ENCODE peak calls at places on chromosome 3, in six cellular contexts. H is AG04449, Q is fibroblast of mammary gland, C is epithelial cell of proximal tubule, M is ovary, K is heart left ventricle. W is an unnamed sample.

GRCh38 chr3:195064300-195064931 is 206.5 kb downstream of the XXYLT1 start:
- DNase-seq in K (peak), Q (no peak), H (no peak), M (no peak), C (no peak), W (no peak)

GRCh38 chr3:125353659-125354058 is 21.5 kb downstream of the ZNF148 start:
- DNase-seq in Q (no peak), C (no peak), M (no peak), K (no peak), H (no peak), W (no peak)

GRCh38 chr3:106839576-106840280 is 537.5 kb upstream of the CCDC54 start:
- DNase-seq in C (no peak), H (no peak), M (no peak), K (no peak), Q (no peak), W (peak)

GRCh38 chr3:110881069-110881468 is 190.5 kb upstream of the NECTIN3 start:
- DNase-seq in K (peak), H (no peak), Q (peak), C (peak), M (peak), W (peak)

GRCh38 chr3:160612386-160613115 is 47.2 kb upstream of the KPNA4 start:
- DNase-seq in Q (peak), H (no peak), M (no peak), C (no peak), K (no peak), W (no peak)

GRCh38 chr3:187448674-187449073 is 80.5 kb downstream of the RTP4 start:
- DNase-seq in H (no peak), K (no peak), C (no peak), Q (no peak), M (no peak), W (no peak)

GRCh38 chr3:58353722-58354553 is 21.2 kb downstream of the PXK start:
- DNase-seq in K (no peak), H (no peak), M (no peak), C (no peak), Q (peak), W (peak)

GRCh38 chr3:184345678-184346144 is 8.3 kb downstream of the FAM131A start:
- DNase-seq in K (peak), M (no peak), Q (peak), H (no peak), C (peak), W (peak)

GRCh38 chr3:122353901-122354401 is 28.9 kb downstream of the CSTA start:
- DNase-seq in K (no peak), H (no peak), C (no peak), Q (no peak), M (no peak), W (no peak)

GRCh38 chr3:158094917-158095301 is 11.3 kb downstream of the SHOX2 start:
- DNase-seq in M (no peak), K (no peak), H (no peak), Q (no peak), C (no peak), W (no peak)

GRCh38 chr3:159158213-159158612 is 356.4 kb downstream of the MFSD1 start:
- DNase-seq in K (no peak), C (no peak), Q (peak), H (no peak), M (no peak), W (peak)

GRCh38 chr3:188049890-188050530 is 103.9 kb upstream of the LPP start:
- DNase-seq in H (no peak), K (no peak), M (no peak), Q (no peak), C (no peak), W (no peak)

GRCh38 chr3:155664922-155665695 is 79.8 kb downstream of the PLCH1 start:
- DNase-seq in Q (peak), K (peak), M (peak), C (peak), H (peak), W (peak)

GRCh38 chr3:154121236-154122095 is at the start of gene ARHGEF26:
- DNase-seq in K (peak), C (no peak), M (peak), H (no peak), Q (peak), W (peak)

GRCh38 chr3:161316006-161316689 is 55.2 kb downstream of the SPTSSB start:
- DNase-seq in C (no peak), M (no peak), K (no peak), H (no peak), Q (peak), W (peak)

GRCh38 chr3:55485208-55485791 is 1.8 kb downstream of the WNT5A start:
- DNase-seq in K (peak), H (no peak), Q (peak), C (no peak), M (peak), W (peak)

GRCh38 chr3:120743081-120743365 is 479 bp downstream of the GTF2E1 start:
- DNase-seq in M (no peak), K (no peak), C (no peak), Q (peak), H (no peak), W (no peak)

GRCh38 chr3:192128922-192129321 is 598.4 kb downstream of the FGF12 start:
- DNase-seq in K (no peak), Q (no peak), M (no peak), C (no peak), H (no peak), W (no peak)

GRCh38 chr3:129616713-129617112 is 10.2 kb upstream of the PLXND1 start:
- DNase-seq in M (peak), C (no peak), Q (peak), K (peak), H (no peak), W (peak)

GRCh38 chr3:126402666-126403302 is 8.1 kb downstream of the CFAP100 start:
- DNase-seq in M (no peak), K (no peak), C (no peak), H (no peak), Q (no peak), W (no peak)

GRCh38 chr3:21919383-21919782 is 168.4 kb upstream of the ZNF385D start:
- DNase-seq in Q (no peak), C (no peak), H (no peak), K (no peak), M (no peak), W (no peak)

GRCh38 chr3:127844326-127844942 is 22.1 kb upstream of the MGLL start:
- DNase-seq in M (no peak), Q (no peak), K (no peak), H (no peak), C (peak), W (no peak)

GRCh38 chr3:167732313-167733065 is 2.2 kb downstream of the PDCD10 start:
- DNase-seq in K (no peak), M (no peak), H (no peak), C (no peak), Q (peak), W (peak)

GRCh38 chr3:52056521-52056967 is at the start of gene DUSP7:
- DNase-seq in C (no peak), K (peak), H (no peak), Q (peak), M (peak), W (peak)

GRCh38 chr3:170057550-170057949 is 19.8 kb downstream of the GPR160 start:
- DNase-seq in C (no peak), M (no peak), Q (no peak), K (no peak), H (no peak), W (no peak)

GRCh38 chr3:48847053-48847585 is 555 bp downstream of the PRKAR2A start:
- DNase-seq in Q (peak), H (no peak), K (peak), M (peak), C (no peak), W (peak)

DNA sequence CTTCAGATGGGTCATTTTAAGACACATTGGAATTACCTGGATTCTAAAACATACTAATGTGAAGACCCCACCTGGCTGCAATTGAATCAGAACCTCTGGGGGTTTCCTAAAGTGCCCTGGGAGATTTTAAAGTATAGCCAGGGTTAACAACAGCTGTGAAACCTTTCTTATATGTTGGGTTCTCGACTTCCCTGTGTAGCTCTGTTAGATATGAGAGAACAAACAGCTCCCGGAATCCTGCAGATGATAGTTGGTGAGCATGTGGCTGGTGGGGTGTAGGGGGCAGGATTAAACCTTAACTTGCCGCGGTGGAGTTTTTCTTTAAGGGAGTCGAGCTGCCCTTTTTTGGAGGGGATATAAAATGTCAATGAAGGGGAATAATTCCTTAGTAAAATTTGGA is 12.1 kb downstream of the PLCL2 start:
- DNase-seq in Q (no peak), C (no peak), H (no peak), K (no peak), M (no peak), W (no peak)
- H3K4me3 ChIP-seq in Q (no peak), C (peak), H (no peak), K (no peak), M (no peak), W (no peak)

GRCh38 chr3:136008732-136009456 is 43.4 kb downstream of the PPP2R3A start:
- DNase-seq in H (no peak), C (no peak), K (no peak), M (no peak), Q (peak), W (no peak)
- TF ChIP-seq CTCF in H (no peak), C (peak), K (no peak), M (no peak), Q (no peak), W (no peak)

GRCh38 chr3:13420051-13420816 is at the start of gene NUP210:
- DNase-seq in Q (no peak), K (no peak), M (no peak), H (no peak), C (no peak), W (no peak)

GRCh38 chr3:13415236-13416001 is 4.7 kb downstream of the NUP210 start:
- DNase-seq in C (no peak), Q (no peak), K (no peak), H (no peak), M (no peak), W (no peak)

GRCh38 chr3:13419356-13420050 is 619 bp downstream of the NUP210 start:
- DNase-seq in M (no peak), H (no peak), C (no peak), Q (no peak), K (peak), W (no peak)

GRCh38 chr3:13414040-13414729 is 5.9 kb downstream of the NUP210 start:
- DNase-seq in H (no peak), M (no peak), K (peak), C (no peak), Q (no peak), W (no peak)

GRCh38 chr3:13416002-13416793 is 3.9 kb downstream of the NUP210 start:
- DNase-seq in K (no peak), Q (no peak), H (no peak), M (no peak), C (no peak), W (no peak)
- H3K4me3 ChIP-seq in K (no peak), Q (no peak), H (no peak), M (no peak), C (no peak), W (no peak)

DNA sequence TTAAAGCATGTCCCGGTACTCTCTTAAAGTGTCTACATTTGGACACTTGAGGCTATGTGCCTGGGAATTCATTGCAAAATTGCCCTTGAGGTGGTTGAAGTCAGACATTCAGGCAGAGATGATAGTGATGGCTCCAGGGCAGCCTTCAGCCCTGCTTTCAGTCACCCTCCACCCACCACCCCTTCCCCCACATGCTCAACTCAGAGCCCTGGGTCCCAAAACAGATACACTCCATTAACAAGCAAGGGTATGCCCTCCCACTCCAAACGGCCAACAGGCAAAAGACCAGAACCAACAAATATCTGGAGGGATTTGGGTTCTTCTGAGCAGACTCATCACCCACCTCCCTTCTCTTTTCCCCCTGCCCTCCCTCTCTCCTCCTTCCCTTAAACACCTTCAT is 29.9 kb upstream of the VIPR1 start:
- DNase-seq in C (no peak), H (no peak), K (no peak), Q (no peak), M (no peak), W (no peak)
- TF ChIP-seq CTCF in C (no peak), H (no peak), K (no peak), Q (no peak), M (no peak), W (no peak)

DNA sequence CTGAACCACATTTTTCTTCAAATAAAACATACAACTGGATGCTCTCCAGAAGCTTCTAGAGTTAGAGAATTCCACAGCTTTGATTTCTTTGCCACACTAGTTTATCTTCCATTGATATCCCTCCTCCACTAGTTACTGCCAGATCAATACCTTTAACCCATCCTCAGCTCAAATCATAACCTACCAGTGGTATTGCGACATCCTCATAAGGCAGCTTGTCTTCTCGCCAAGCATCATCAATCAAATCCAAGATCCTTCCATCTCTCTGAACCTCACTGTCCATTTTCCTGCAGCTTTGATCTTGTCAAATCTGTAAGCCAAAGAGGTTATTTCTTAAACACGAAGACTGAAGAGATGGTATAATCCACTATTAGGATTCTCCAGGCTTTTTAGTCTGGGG is 3.2 kb downstream of the ANAPC13 start:
- DNase-seq in C (no peak), K (no peak), Q (no peak), H (no peak), M (no peak), W (no peak)
- H3K4me3 ChIP-seq in C (no peak), K (no peak), Q (no peak), H (no peak), M (no peak), W (no peak)